ENCODE peak calls at places on chromosome 20, in eight cellular contexts. V, I, T, W, J, G, S and H are unnamed samples.

GRCh38 chr20:21510414-21510971 is 3.4 kb downstream of the NKX2-2 start:
- DNase-seq in V (peak; percentile 38), I (no peak), T (no peak), W (peak; percentile 39), J (no peak), G (no peak), S (no peak), H (peak; percentile 22)

GRCh38 chr20:51348866-51349265 is 193.7 kb downstream of the NFATC2 start:
- DNase-seq in V (no peak), I (no peak), T (no peak), W (no peak), J (no peak), G (no peak), S (peak; percentile 20), H (no peak)

GRCh38 chr20:39795401-39796272 is 833.5 kb downstream of the DHX35 start:
- DNase-seq in V (peak; percentile 20), I (no peak), T (no peak), W (no peak), J (no peak), G (no peak), S (no peak), H (no peak)

GRCh38 chr20:48286571-48287551 is 501.6 kb upstream of the SULF2 start:
- DNase-seq in V (no peak), I (no peak), T (peak; percentile 49), W (no peak), J (no peak), G (no peak), S (no peak), H (no peak)

GRCh38 chr20:43863821-43864544 is 50.7 kb upstream of the TOX2 start:
- DNase-seq in V (no peak), I (peak; percentile 30), T (no peak), W (no peak), J (no peak), G (no peak), S (no peak), H (no peak)

GRCh38 chr20:62531046-62531838 is 55.4 kb upstream of the GATA5 start:
- DNase-seq in V (no peak), I (no peak), T (peak; percentile 60), W (no peak), J (no peak), G (no peak), S (no peak), H (no peak)

GRCh38 chr20:17910828-17911294 is 57.7 kb downstream of the SNX5 start:
- DNase-seq in V (peak; percentile 51), I (no peak), T (peak; percentile 39), W (no peak), J (peak; percentile 80), G (peak; percentile 31), S (no peak), H (no peak)

GRCh38 chr20:39266989-39267388 is 304.8 kb downstream of the DHX35 start:
- DNase-seq in V (no peak), I (no peak), T (no peak), W (no peak), J (no peak), G (no peak), S (no peak), H (no peak)

GRCh38 chr20:63540417-63541186 is 3.4 kb upstream of the PTK6 start:
- DNase-seq in V (no peak), I (no peak), T (no peak), W (no peak), J (no peak), G (peak; percentile 55), S (no peak), H (no peak)

GRCh38 chr20:13105864-13106457 is 97.2 kb downstream of the SPTLC3 start:
- DNase-seq in V (peak; percentile 44), I (no peak), T (peak; percentile 61), W (no peak), J (no peak), G (peak; percentile 67), S (no peak), H (no peak)

GRCh38 chr20:51800132-51800721 is 2.1 kb downstream of the SALL4 start:
- DNase-seq in V (peak; percentile 40), I (peak; percentile 42), T (peak; percentile 85), W (peak; percentile 82), J (no peak), G (peak; percentile 7), S (no peak), H (peak; percentile 85)

GRCh38 chr20:40643891-40644290 is 45.1 kb downstream of the MAFB start:
- DNase-seq in V (no peak), I (no peak), T (no peak), W (no peak), J (no peak), G (no peak), S (no peak), H (no peak)

GRCh38 chr20:36919715-36920333 is 31.7 kb downstream of the SAMHD1 start:
- DNase-seq in V (peak; percentile 75), I (no peak), T (peak; percentile 86), W (no peak), J (no peak), G (peak; percentile 67), S (no peak), H (peak; percentile 42)

GRCh38 chr20:10414982-10415650 is 18.9 kb downstream of the MKKS start:
- DNase-seq in V (peak; percentile 65), I (no peak), T (peak; percentile 13), W (no peak), J (no peak), G (peak; percentile 7), S (no peak), H (no peak)

GRCh38 chr20:31915491-31916280 is 36.2 kb downstream of the PDRG1 start:
- DNase-seq in V (no peak), I (no peak), T (no peak), W (no peak), J (no peak), G (no peak), S (no peak), H (no peak)

GRCh38 chr20:61015602-61016001 is 236.5 kb upstream of the CDH4 start:
- DNase-seq in V (no peak), I (no peak), T (no peak), W (no peak), J (no peak), G (no peak), S (no peak), H (no peak)

GRCh38 chr20:4216142-4216735 is 200.9 kb upstream of the RNF24 start:
- DNase-seq in V (peak; percentile 27), I (no peak), T (no peak), W (no peak), J (peak; percentile 12), G (no peak), S (no peak), H (no peak)

GRCh38 chr20:48284837-48285236 is 499.6 kb upstream of the SULF2 start:
- DNase-seq in V (peak; percentile 73), I (no peak), T (no peak), W (no peak), J (no peak), G (no peak), S (no peak), H (no peak)

GRCh38 chr20:35856866-35857265 is 85.1 kb downstream of the PHF20 start:
- DNase-seq in V (no peak), I (no peak), T (no peak), W (no peak), J (no peak), G (no peak), S (no peak), H (no peak)

GRCh38 chr20:1105599-1106194 is 12.7 kb upstream of the PSMF1 start:
- DNase-seq in V (no peak), I (no peak), T (no peak), W (no peak), J (no peak), G (no peak), S (no peak), H (no peak)

GRCh38 chr20:11497543-11497942 is 420.1 kb upstream of the BTBD3 start:
- DNase-seq in V (no peak), I (no peak), T (no peak), W (no peak), J (no peak), G (no peak), S (no peak), H (no peak)

GRCh38 chr20:757509-757908 is 10.8 kb downstream of the SLC52A3 start:
- DNase-seq in V (no peak), I (no peak), T (no peak), W (no peak), J (no peak), G (no peak), S (no peak), H (no peak)